ENCODE peak calls at places on chromosome 12, in four cellular contexts. W, Y, X and N are unnamed samples.

GRCh38 chr12:18430425-18431048 is 169.2 kb downstream of the PIK3C2G start:
- DNase-seq in W (peak), Y (peak), X (no peak), N (no peak)

GRCh38 chr12:90244232-90244631 is 535.6 kb upstream of the ATP2B1 start:
- DNase-seq in W (no peak), Y (no peak), X (no peak), N (no peak)

GRCh38 chr12:93833946-93834345 is 156.8 kb downstream of the CRADD start:
- DNase-seq in W (no peak), Y (no peak), X (no peak), N (no peak)

GRCh38 chr12:124968656-124969055 is 20.3 kb downstream of the DHX37 start:
- DNase-seq in W (no peak), Y (no peak), X (no peak), N (no peak)

GRCh38 chr12:93315907-93316622 is 61.7 kb upstream of the NUDT4 start:
- DNase-seq in W (no peak), Y (no peak), X (no peak), N (no peak)

GRCh38 chr12:76562158-76562557 is 2.6 kb upstream of the OSBPL8 start:
- DNase-seq in W (no peak), Y (no peak), X (no peak), N (no peak)

GRCh38 chr12:685388-685787 is 22.1 kb upstream of the NINJ2 start:
- DNase-seq in W (no peak), Y (no peak), X (peak), N (no peak)

GRCh38 chr12:117452071-117452470 is 90.6 kb upstream of the NOS1 start:
- DNase-seq in W (no peak), Y (no peak), X (no peak), N (no peak)

GRCh38 chr12:48329199-48329939 is 21.4 kb downstream of the ZNF641 start:
- DNase-seq in W (no peak), Y (no peak), X (no peak), N (no peak)